ENCODE peak calls at places on chromosomes 3 and 15, in nine cellular contexts. N is aorta; H is activated CD4-positive, alpha-beta memory T cell treated with anti-CD3 and anti-CD28 coated beads, Interleukin-2, amount 10 ng/mL, durations not matched to agents 7 days and 5 days; T is ecto neural progenitor cell; P is prostate gland; F is cerebellar cortex; Q is HT1080; S is B cell; E is mucosa of descending colon. Y is an unnamed sample.

GRCh38 chr15:88335074-88335473 is 78.5 kb upstream of the NTRK3 start:
- DNase-seq in N (no peak), H (no peak), T (no peak), P (no peak), F (no peak), Q (no peak), S (no peak), E (no peak), Y (no peak)

GRCh38 chr3:40803311-40803710 is 278.6 kb downstream of the ZNF621 start:
- DNase-seq in N (no peak), H (no peak), T (no peak), P (no peak), F (no peak), Q (no peak), S (no peak), E (no peak), Y (no peak)

GRCh38 chr3:143265501-143266070 is 146.0 kb downstream of the CHST2 start:
- DNase-seq in N (no peak), H (no peak), T (no peak), P (peak), F (no peak), Q (no peak), S (no peak), E (no peak), Y (no peak)

GRCh38 chr3:13282528-13282985 is 137.6 kb downstream of the NUP210 start:
- DNase-seq in N (peak), H (no peak), T (no peak), P (no peak), F (no peak), Q (no peak), S (peak), E (no peak), Y (no peak)

GRCh38 chr3:5251196-5251583 is 63.7 kb downstream of the EDEM1 start:
- DNase-seq in N (no peak), H (no peak), T (no peak), P (no peak), F (no peak), Q (no peak), S (no peak), E (no peak), Y (no peak)

GRCh38 chr15:60478633-60479360 is at the start of gene ICE2:
- DNase-seq in N (peak), H (peak), T (peak), P (peak), F (peak), Q (peak), S (peak), E (peak), Y (peak)

GRCh38 chr15:92763459-92763858 is 107.9 kb upstream of the FAM174B start:
- DNase-seq in N (no peak), H (no peak), T (no peak), P (no peak), F (no peak), Q (no peak), S (peak), E (no peak), Y (no peak)

GRCh38 chr15:100338971-100339444 is 2.8 kb downstream of the ADAMTS17 start:
- DNase-seq in N (no peak), H (peak), T (peak), P (peak), F (peak), Q (peak), S (no peak), E (no peak), Y (peak)

GRCh38 chr3:176848431-176849214 is 348.7 kb downstream of the TBL1XR1 start:
- DNase-seq in N (no peak), H (no peak), T (no peak), P (no peak), F (no peak), Q (peak), S (no peak), E (peak), Y (no peak)

GRCh38 chr3:117853923-117854322 is 1144.3 kb downstream of the TUSC7 start:
- DNase-seq in N (no peak), H (no peak), T (no peak), P (no peak), F (no peak), Q (peak), S (no peak), E (no peak), Y (no peak)

Y was measured in RPMI7951.